ENCODE peak calls at places on chromosome 4, in four cellular contexts. W is dorsolateral prefrontal cortex, H is right cardiac atrium, P is cardiac muscle cell. F is an unnamed sample.

GRCh38 chr4:182206266-182206665 is 36.9 kb upstream of the TENM3 start:
- DNase-seq in W (no peak), H (no peak), P (no peak), F (no peak)

GRCh38 chr4:138243369-138243768 is 1.2 kb upstream of the SLC7A11 start:
- DNase-seq in W (no peak), H (no peak), P (no peak), F (no peak)

GRCh38 chr4:11565899-11566298 is 137.2 kb upstream of the HS3ST1 start:
- DNase-seq in W (no peak), H (no peak), P (no peak), F (no peak)

GRCh38 chr4:126051709-126052424 is 737.1 kb downstream of the FAT4 start:
- DNase-seq in W (no peak), H (peak; percentile 45), P (peak; percentile 26), F (peak; percentile 6)

GRCh38 chr4:23061431-23061830 is 368.7 kb downstream of the GBA3 start:
- DNase-seq in W (no peak), H (no peak), P (no peak), F (no peak)

GRCh38 chr4:2155246-2155645 is 86.7 kb downstream of the HAUS3 start:
- DNase-seq in W (no peak), H (no peak), P (no peak), F (no peak)

GRCh38 chr4:106238819-106239420 is 77.1 kb downstream of the TBCK start:
- DNase-seq in W (no peak), H (no peak), P (peak; percentile 59), F (no peak)

GRCh38 chr4:124018383-124019317 is 622.1 kb downstream of the SPRY1 start:
- DNase-seq in W (no peak), H (peak; percentile 80), P (peak; percentile 82), F (no peak)

GRCh38 chr4:76640252-76640925 is 205.4 kb downstream of the SHROOM3 start:
- DNase-seq in W (peak; percentile 51), H (no peak), P (no peak), F (no peak)

GRCh38 chr4:123452585-123452984 is 56.0 kb downstream of the SPRY1 start:
- DNase-seq in W (peak; percentile 54), H (peak; percentile 63), P (no peak), F (no peak)

GRCh38 chr4:169238445-169238844 is 32.3 kb downstream of the SH3RF1 start:
- DNase-seq in W (no peak), H (no peak), P (no peak), F (no peak)

GRCh38 chr4:79651516-79651915 is 243.5 kb upstream of the GK2 start:
- DNase-seq in W (no peak), H (no peak), P (no peak), F (no peak)

GRCh38 chr4:73822389-73822788 is 14.1 kb upstream of the CXCL6 start:
- DNase-seq in W (no peak), H (no peak), P (no peak), F (no peak)

GRCh38 chr4:48742412-48742811 is 37.7 kb downstream of the FRYL start:
- DNase-seq in W (no peak), H (no peak), P (no peak), F (no peak)

GRCh38 chr4:165537028-165537648 is 158.3 kb downstream of the CPE start:
- DNase-seq in W (no peak), H (no peak), P (peak; percentile 62), F (no peak)

GRCh38 chr4:87419578-87420249 is 2.7 kb upstream of the NUDT9 start:
- DNase-seq in W (no peak), H (no peak), P (no peak), F (no peak)

GRCh38 chr4:47577779-47578553 is 92.9 kb downstream of the ATP10D start:
- DNase-seq in W (no peak), H (no peak), P (no peak), F (no peak)

GRCh38 chr4:124433500-124433899 is 279.0 kb downstream of the ANKRD50 start:
- DNase-seq in W (no peak), H (no peak), P (no peak), F (no peak)

GRCh38 chr4:8383451-8384160 is 56.9 kb downstream of the ACOX3 start:
- DNase-seq in W (no peak), H (no peak), P (no peak), F (no peak)

GRCh38 chr4:84698962-84699671 is 116.2 kb downstream of the CDS1 start:
- DNase-seq in W (no peak), H (no peak), P (no peak), F (no peak)

GRCh38 chr4:26058537-26058936 is 144.5 kb downstream of the SMIM20 start:
- DNase-seq in W (no peak), H (peak; percentile 65), P (no peak), F (no peak)

GRCh38 chr4:80340036-80340435 is 4.5 kb downstream of the CFAP299 start:
- DNase-seq in W (no peak), H (no peak), P (no peak), F (no peak)

GRCh38 chr4:81503586-81503985 is 31.9 kb upstream of the RASGEF1B start:
- DNase-seq in W (no peak), H (no peak), P (no peak), F (no peak)

GRCh38 chr4:139547979-139548378 is 8.0 kb downstream of the SETD7 start:
- DNase-seq in W (no peak), H (no peak), P (no peak), F (no peak)

GRCh38 chr4:47913328-47913727 is 1.1 kb downstream of the NFXL1 start:
- DNase-seq in W (no peak), H (no peak), P (no peak), F (no peak)

GRCh38 chr4:118086334-118086733 is 52.0 kb downstream of the NDST3 start:
- DNase-seq in W (peak; percentile 32), H (no peak), P (no peak), F (no peak)

GRCh38 chr4:38177035-38177791 is 217.0 kb downstream of the PTTG2 start:
- DNase-seq in W (no peak), H (peak; percentile 50), P (no peak), F (peak; percentile 15)

GRCh38 chr4:5045099-5045498 is 6.2 kb upstream of the STK32B start:
- DNase-seq in W (no peak), H (peak; percentile 68), P (no peak), F (no peak)

GRCh38 chr4:1714303-1715001 is 2.3 kb upstream of the SLBP start:
- DNase-seq in W (no peak), H (no peak), P (no peak), F (no peak)

GRCh38 chr4:189128341-189128740 is 812.3 kb upstream of the FRG1 start:
- DNase-seq in W (no peak), H (no peak), P (no peak), F (no peak)

GRCh38 chr4:98659741-98660507 is 1.5 kb upstream of the TSPAN5 start:
- DNase-seq in W (no peak), H (no peak), P (no peak), F (no peak)

GRCh38 chr4:153611679-153612078 is 72.4 kb upstream of the TLR2 start:
- DNase-seq in W (no peak), H (no peak), P (no peak), F (no peak)

GRCh38 chr4:110615366-110616161 is 7.3 kb downstream of the PITX2 start:
- DNase-seq in W (no peak), H (no peak), P (peak; percentile 18), F (no peak)

DNA sequence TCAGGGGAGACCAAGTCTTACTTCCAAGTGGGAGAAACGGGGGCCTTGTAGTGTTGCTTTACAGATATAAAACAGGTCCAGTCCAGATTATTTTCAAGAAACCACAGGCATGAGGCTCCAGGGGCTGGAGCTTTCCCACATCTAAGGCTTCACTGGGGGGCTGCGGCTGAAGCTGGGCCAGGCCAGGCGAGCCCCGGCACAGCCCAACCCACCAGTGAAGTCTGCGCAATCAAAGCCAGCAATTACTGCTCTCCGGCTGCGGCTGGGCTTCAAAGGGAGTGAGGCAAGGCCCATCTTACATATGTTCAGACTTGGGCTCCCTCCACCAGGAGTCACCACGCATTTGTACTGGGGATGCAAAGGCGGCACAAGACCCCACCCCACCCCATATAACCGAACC is 61.7 kb downstream of the HADH start:
- DNase-seq in W (no peak), H (no peak), P (no peak), F (no peak)
- H3K27ac ChIP-seq in W (no peak overlapping the region), H (no peak overlapping the region), P (no peak overlapping the region), F (no peak overlapping the region)

GRCh38 chr4:186029731-186030421 is 39.1 kb upstream of the TLR3 start:
- DNase-seq in W (peak; percentile 40), H (peak; percentile 96), P (no peak), F (peak; percentile 40)

GRCh38 chr4:186027405-186027804 is 41.6 kb upstream of the TLR3 start:
- DNase-seq in W (no peak), H (no peak), P (no peak), F (no peak)

GRCh38 chr4:186033027-186033426 is 35.9 kb upstream of the TLR3 start:
- DNase-seq in W (no peak), H (no peak), P (no peak), F (no peak)

GRCh38 chr4:186032259-186032658 is 36.7 kb upstream of the TLR3 start:
- DNase-seq in W (no peak), H (no peak), P (peak; percentile 29), F (no peak)

DNA sequence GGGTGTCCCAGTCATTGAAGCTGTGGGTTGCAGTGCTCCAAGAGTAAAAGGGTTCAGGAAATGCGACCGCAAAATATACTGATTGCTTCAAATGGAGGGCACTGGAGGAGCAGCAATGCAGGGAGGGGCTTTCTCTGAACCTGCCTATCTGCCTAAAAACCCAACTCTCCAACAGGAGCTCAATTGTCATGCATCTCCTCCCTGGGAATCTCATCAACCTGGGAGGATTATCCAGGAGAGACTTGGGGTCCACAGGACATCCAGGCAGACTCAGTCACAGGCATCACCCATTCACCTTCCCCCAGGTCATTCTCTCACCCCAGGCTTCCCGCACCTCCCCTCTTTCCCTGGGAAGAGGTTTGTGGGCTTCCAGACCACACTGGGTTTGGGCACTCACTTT is 38.2 kb upstream of the TLR3 start:
- DNase-seq in W (no peak), H (no peak), P (no peak), F (no peak)
- H3K27ac ChIP-seq in W (no peak overlapping the region), H (peak overlapping the region; percentile 66), P (no peak overlapping the region), F (no peak overlapping the region)

DNA sequence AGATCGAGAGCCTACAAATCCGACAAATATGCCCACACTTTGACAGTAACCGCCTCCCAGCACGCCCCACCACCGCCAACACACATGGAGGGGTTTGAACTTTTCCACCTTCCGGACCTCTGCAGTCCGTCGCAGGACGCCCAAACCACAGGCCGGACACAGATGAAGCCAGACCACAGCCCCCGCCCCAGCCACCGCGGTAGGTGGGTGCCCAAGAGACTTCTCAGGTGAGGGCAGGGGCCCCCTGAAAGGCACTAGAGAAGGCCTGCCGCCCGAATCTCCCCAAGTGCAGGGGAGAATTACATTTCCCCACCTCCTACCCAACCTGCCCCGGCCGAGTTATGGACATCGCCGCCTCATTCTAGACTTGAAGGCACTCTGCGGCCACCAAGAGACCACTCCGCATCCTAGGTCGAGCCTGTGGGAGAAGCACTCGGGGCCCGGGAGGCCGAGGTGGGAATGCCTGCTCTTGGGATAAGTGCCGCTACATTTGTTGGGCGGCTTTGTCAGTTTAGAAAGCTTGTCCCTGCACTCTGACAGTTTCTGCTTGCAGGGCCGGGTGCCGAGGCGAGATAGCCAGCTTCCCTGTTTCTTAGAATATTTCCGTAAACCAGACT is 21.5 kb downstream of the HAND2 start:
- DNase-seq in W (no peak), H (peak; percentile 67), P (peak; percentile 59), F (no peak)
- H3K27ac ChIP-seq in W (no peak overlapping the region), H (peak overlapping the region; percentile 93), P (peak overlapping the region; percentile 80), F (no peak overlapping the region)

DNA sequence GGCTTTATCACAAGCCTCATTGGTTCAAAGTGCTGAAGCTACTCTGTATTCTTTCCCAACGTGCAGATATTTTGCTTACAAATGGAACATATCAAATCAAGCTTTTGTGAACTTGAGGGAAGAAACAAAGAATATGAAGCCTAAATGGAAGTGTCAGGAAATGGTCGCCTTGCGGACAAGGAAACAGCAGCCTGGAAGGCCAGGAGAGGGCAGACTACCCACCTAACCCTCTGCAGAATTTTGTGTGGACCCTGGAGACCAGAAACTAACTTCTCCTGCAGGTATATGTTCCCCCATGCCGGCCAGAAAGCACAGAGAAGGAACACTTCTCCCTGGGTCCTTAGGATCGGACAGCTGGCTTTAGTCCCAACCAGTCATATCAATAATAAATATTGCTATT is 1425.8 kb downstream of the PCDH7 start:
- DNase-seq in W (no peak), H (no peak), P (peak; percentile 5), F (no peak)
- H3K27ac ChIP-seq in W (no peak overlapping the region), H (no peak overlapping the region), P (no peak overlapping the region), F (no peak overlapping the region)

F was measured in substantia nigra.